ENCODE peak calls at places on chromosomes 12 and 14, in six cellular contexts. One of them, this sample, is unnamed.

GRCh38 chr12:93223440-93224426 is 154.0 kb upstream of the NUDT4 start:
- DNase-seq in tibial nerve: no peak
- DNase-seq in Jurkat, Clone E6-1: no peak
- DNase-seq in A549: no peak
- DNase-seq in AG09309: no peak
- DNase-seq in GM23248: peak
- DNase-seq in this sample: peak

GRCh38 chr12:66716522-66716921 is 37.6 kb upstream of the GRIP1 start:
- DNase-seq in tibial nerve: no peak
- DNase-seq in A549: no peak
- DNase-seq in Jurkat, Clone E6-1: no peak
- DNase-seq in GM23248: no peak
- DNase-seq in AG09309: no peak
- DNase-seq in this sample: no peak

GRCh38 chr14:104428333-104428851 is 151.2 kb upstream of the C14orf180 start:
- DNase-seq in tibial nerve: no peak
- DNase-seq in AG09309: no peak
- DNase-seq in Jurkat, Clone E6-1: no peak
- DNase-seq in GM23248: no peak
- DNase-seq in A549: no peak
- DNase-seq in this sample: no peak

GRCh38 chr14:98137626-98138025 is 1134.4 kb downstream of the BCL11B start:
- DNase-seq in AG09309: no peak
- DNase-seq in Jurkat, Clone E6-1: no peak
- DNase-seq in A549: no peak
- DNase-seq in GM23248: no peak
- DNase-seq in tibial nerve: no peak
- DNase-seq in this sample: peak

GRCh38 chr12:75706786-75707605 is 195.6 kb upstream of the KRR1 start:
- DNase-seq in tibial nerve: no peak
- DNase-seq in GM23248: peak
- DNase-seq in Jurkat, Clone E6-1: no peak
- DNase-seq in AG09309: no peak
- DNase-seq in A549: no peak
- DNase-seq in this sample: peak

GRCh38 chr14:54650331-54651017 is 83.5 kb downstream of the SAMD4A start:
- DNase-seq in Jurkat, Clone E6-1: no peak
- DNase-seq in A549: peak
- DNase-seq in AG09309: no peak
- DNase-seq in GM23248: peak
- DNase-seq in tibial nerve: peak
- DNase-seq in this sample: peak

GRCh38 chr12:5442251-5443006 is 10.5 kb downstream of the NTF3 start:
- DNase-seq in tibial nerve: no peak
- DNase-seq in AG09309: peak
- DNase-seq in Jurkat, Clone E6-1: no peak
- DNase-seq in A549: peak
- DNase-seq in GM23248: peak
- DNase-seq in this sample: peak

GRCh38 chr14:100640481-100641273 is 53.5 kb upstream of the BEGAIN start:
- DNase-seq in Jurkat, Clone E6-1: peak
- DNase-seq in A549: no peak
- DNase-seq in AG09309: no peak
- DNase-seq in GM23248: no peak
- DNase-seq in tibial nerve: no peak
- DNase-seq in this sample: no peak

GRCh38 chr14:70886421-70887206 is 20.6 kb upstream of the PCNX1 start:
- DNase-seq in GM23248: no peak
- DNase-seq in AG09309: no peak
- DNase-seq in A549: no peak
- DNase-seq in Jurkat, Clone E6-1: peak
- DNase-seq in tibial nerve: no peak
- DNase-seq in this sample: no peak

GRCh38 chr14:69077841-69078240 is 75.1 kb downstream of the DCAF5 start:
- DNase-seq in tibial nerve: no peak
- DNase-seq in Jurkat, Clone E6-1: no peak
- DNase-seq in AG09309: no peak
- DNase-seq in GM23248: peak
- DNase-seq in A549: peak
- DNase-seq in this sample: peak

GRCh38 chr12:46364777-46365580 is 7.6 kb downstream of the SLC38A2 start:
- DNase-seq in A549: no peak
- DNase-seq in tibial nerve: peak
- DNase-seq in AG09309: no peak
- DNase-seq in GM23248: peak
- DNase-seq in Jurkat, Clone E6-1: no peak
- DNase-seq in this sample: peak

GRCh38 chr12:115135800-115136211 is 451.8 kb upstream of the TBX3 start:
- DNase-seq in GM23248: peak
- DNase-seq in A549: no peak
- DNase-seq in AG09309: no peak
- DNase-seq in tibial nerve: peak
- DNase-seq in Jurkat, Clone E6-1: no peak
- DNase-seq in this sample: peak

GRCh38 chr14:77076118-77076631 is 21.9 kb upstream of the CIPC start:
- DNase-seq in tibial nerve: peak
- DNase-seq in AG09309: no peak
- DNase-seq in A549: no peak
- DNase-seq in Jurkat, Clone E6-1: no peak
- DNase-seq in GM23248: no peak
- DNase-seq in this sample: no peak

GRCh38 chr12:28484157-28484556 is 293.9 kb downstream of the CCDC91 start:
- DNase-seq in GM23248: no peak
- DNase-seq in Jurkat, Clone E6-1: no peak
- DNase-seq in AG09309: no peak
- DNase-seq in tibial nerve: no peak
- DNase-seq in A549: no peak
- DNase-seq in this sample: no peak

GRCh38 chr14:80211143-80212024 is at the start of gene DIO2:
- DNase-seq in AG09309: peak
- DNase-seq in A549: no peak
- DNase-seq in Jurkat, Clone E6-1: no peak
- DNase-seq in GM23248: peak
- DNase-seq in tibial nerve: peak
- DNase-seq in this sample: peak
- H3K4me3 ChIP-seq in AG09309: peak
- H3K4me3 ChIP-seq in A549: peak
- H3K4me3 ChIP-seq in Jurkat, Clone E6-1: no peak
- H3K4me3 ChIP-seq in GM23248: peak
- H3K4me3 ChIP-seq in tibial nerve: peak
- H3K4me3 ChIP-seq in this sample: peak

GRCh38 chr12:1972260-1972659 is 32.0 kb downstream of the DCP1B start:
- DNase-seq in GM23248: peak
- DNase-seq in A549: no peak
- DNase-seq in tibial nerve: no peak
- DNase-seq in Jurkat, Clone E6-1: no peak
- DNase-seq in AG09309: peak
- DNase-seq in this sample: peak

GRCh38 chr12:1974812-1975211 is 29.4 kb downstream of the DCP1B start:
- DNase-seq in Jurkat, Clone E6-1: no peak
- DNase-seq in GM23248: no peak
- DNase-seq in tibial nerve: no peak
- DNase-seq in AG09309: no peak
- DNase-seq in A549: no peak
- DNase-seq in this sample: peak

GRCh38 chr12:1977109-1977508 is 27.1 kb downstream of the DCP1B start:
- DNase-seq in tibial nerve: no peak
- DNase-seq in AG09309: no peak
- DNase-seq in GM23248: no peak
- DNase-seq in Jurkat, Clone E6-1: no peak
- DNase-seq in A549: no peak
- DNase-seq in this sample: no peak

GRCh38 chr12:1970331-1970900 is 33.8 kb downstream of the DCP1B start:
- DNase-seq in tibial nerve: no peak
- DNase-seq in Jurkat, Clone E6-1: no peak
- DNase-seq in GM23248: no peak
- DNase-seq in AG09309: no peak
- DNase-seq in A549: no peak
- DNase-seq in this sample: peak

GRCh38 chr12:1972856-1973317 is 31.4 kb downstream of the DCP1B start:
- DNase-seq in AG09309: no peak
- DNase-seq in A549: no peak
- DNase-seq in Jurkat, Clone E6-1: no peak
- DNase-seq in tibial nerve: peak
- DNase-seq in GM23248: peak
- DNase-seq in this sample: peak
- H3K4me3 ChIP-seq in AG09309: no peak
- H3K4me3 ChIP-seq in A549: no peak
- H3K4me3 ChIP-seq in Jurkat, Clone E6-1: no peak
- H3K4me3 ChIP-seq in tibial nerve: no peak
- H3K4me3 ChIP-seq in GM23248: peak
- H3K4me3 ChIP-seq in this sample: no peak

DNA sequence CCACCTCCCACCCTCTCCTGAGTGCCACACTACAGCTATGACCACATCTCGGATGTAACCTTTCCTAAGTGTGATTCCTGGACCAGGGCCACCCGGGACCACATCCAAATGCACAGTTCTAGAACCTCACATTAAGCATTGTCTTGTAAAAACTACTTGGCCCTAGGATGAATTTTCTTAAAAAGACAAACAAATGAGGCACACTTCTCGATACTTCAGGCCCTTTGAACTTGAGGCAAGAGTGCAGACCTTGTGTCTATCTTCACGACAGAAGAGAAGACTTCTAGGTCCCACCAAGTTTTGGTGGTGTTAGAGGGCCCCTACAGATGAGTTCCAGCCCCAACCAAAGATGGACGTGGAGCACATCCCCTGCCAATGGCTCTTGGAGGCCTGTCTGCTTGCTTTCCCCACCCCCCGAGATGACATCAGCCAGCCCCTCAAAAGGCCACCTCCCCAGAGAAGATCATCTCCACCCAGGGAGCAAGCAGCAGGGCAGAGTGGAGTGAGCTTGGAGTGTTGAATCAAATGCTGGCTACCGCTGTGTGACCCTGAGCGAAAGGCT is 9.3 kb downstream of the ISCU start:
- DNase-seq in GM23248: no peak
- DNase-seq in A549: no peak
- DNase-seq in tibial nerve: no peak
- DNase-seq in AG09309: no peak
- DNase-seq in Jurkat, Clone E6-1: no peak
- DNase-seq in this sample: no peak
- H3K4me3 ChIP-seq in GM23248: no peak
- H3K4me3 ChIP-seq in A549: no peak
- H3K4me3 ChIP-seq in tibial nerve: no peak
- H3K4me3 ChIP-seq in AG09309: no peak
- H3K4me3 ChIP-seq in Jurkat, Clone E6-1: no peak
- H3K4me3 ChIP-seq in this sample: no peak

GRCh38 chr12:7787574-7788315 is 1.5 kb upstream of the NANOG start:
- DNase-seq in GM23248: peak
- DNase-seq in A549: no peak
- DNase-seq in AG09309: no peak
- DNase-seq in Jurkat, Clone E6-1: no peak
- DNase-seq in tibial nerve: no peak
- DNase-seq in this sample: no peak

GRCh38 chr12:7788316-7788689 is 899 bp upstream of the NANOG start:
- DNase-seq in Jurkat, Clone E6-1: no peak
- DNase-seq in A549: no peak
- DNase-seq in tibial nerve: no peak
- DNase-seq in GM23248: no peak
- DNase-seq in AG09309: no peak
- DNase-seq in this sample: no peak
- H3K4me3 ChIP-seq in Jurkat, Clone E6-1: no peak
- H3K4me3 ChIP-seq in A549: no peak
- H3K4me3 ChIP-seq in tibial nerve: no peak
- H3K4me3 ChIP-seq in GM23248: no peak
- H3K4me3 ChIP-seq in AG09309: no peak
- H3K4me3 ChIP-seq in this sample: no peak

GRCh38 chr14:40346275-40346674 is 914.0 kb upstream of the FBXO33 start:
- DNase-seq in tibial nerve: no peak
- DNase-seq in A549: no peak
- DNase-seq in GM23248: no peak
- DNase-seq in Jurkat, Clone E6-1: no peak
- DNase-seq in AG09309: no peak
- DNase-seq in this sample: no peak

DNA sequence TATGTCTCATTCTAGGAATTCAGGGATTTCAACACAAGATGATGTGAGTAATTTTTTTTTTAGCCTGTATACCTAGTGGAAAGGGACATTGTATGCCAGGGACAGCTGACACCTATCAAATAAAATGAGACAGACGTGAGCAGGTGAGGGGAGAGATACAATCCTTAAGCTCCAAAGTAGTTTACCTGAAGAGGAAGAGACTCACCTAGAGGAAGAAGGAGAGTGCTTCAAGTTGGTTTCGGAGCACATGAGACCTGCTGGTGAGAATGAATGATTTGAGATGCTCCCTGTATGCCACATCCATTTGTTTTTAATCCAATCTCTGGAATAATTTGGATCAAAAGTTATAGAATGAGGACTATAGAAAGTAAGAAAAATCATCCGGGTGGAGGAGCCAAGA is 915.4 kb upstream of the FBXO33 start:
- DNase-seq in AG09309: no peak
- DNase-seq in A549: no peak
- DNase-seq in Jurkat, Clone E6-1: no peak
- DNase-seq in tibial nerve: no peak
- DNase-seq in GM23248: no peak
- DNase-seq in this sample: no peak
- H3K4me3 ChIP-seq in AG09309: no peak
- H3K4me3 ChIP-seq in A549: no peak
- H3K4me3 ChIP-seq in Jurkat, Clone E6-1: no peak
- H3K4me3 ChIP-seq in tibial nerve: no peak
- H3K4me3 ChIP-seq in GM23248: no peak
- H3K4me3 ChIP-seq in this sample: no peak

DNA sequence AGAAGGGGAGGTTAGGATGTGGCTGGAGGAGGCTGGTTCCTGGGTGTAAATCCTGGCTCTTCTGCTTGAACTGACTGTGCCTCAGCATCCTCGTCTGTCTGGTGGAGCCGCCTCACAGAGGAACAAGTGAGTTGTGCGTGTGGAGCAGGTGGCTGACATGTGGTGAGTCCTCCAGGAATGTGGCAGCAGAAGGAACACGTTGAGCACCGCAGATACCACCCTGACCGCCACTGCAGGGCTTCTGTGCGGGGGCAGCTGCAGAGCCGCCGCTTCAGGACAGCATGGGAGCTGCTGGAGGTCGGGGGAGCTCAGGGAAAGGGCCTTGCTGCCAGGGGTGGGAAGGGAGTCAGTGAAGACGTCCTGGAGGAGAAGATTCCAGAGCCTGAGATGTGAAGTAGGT is 48.9 kb downstream of the TRAF3 start:
- DNase-seq in Jurkat, Clone E6-1: no peak
- DNase-seq in GM23248: no peak
- DNase-seq in AG09309: no peak
- DNase-seq in A549: no peak
- DNase-seq in tibial nerve: no peak
- DNase-seq in this sample: no peak
- H3K4me3 ChIP-seq in Jurkat, Clone E6-1: no peak
- H3K4me3 ChIP-seq in GM23248: no peak
- H3K4me3 ChIP-seq in AG09309: no peak
- H3K4me3 ChIP-seq in A549: no peak
- H3K4me3 ChIP-seq in tibial nerve: no peak
- H3K4me3 ChIP-seq in this sample: no peak

This sample was measured in AG10803.